ENCODE peak calls at places on chromosome 3, in seven cellular contexts. O is tibial nerve, F is right lobe of liver, J is stomach, R is astrocyte, T is cardiac muscle cell, D is PC-3. C is an unnamed sample.

GRCh38 chr3:40588406-40588805 is 63.6 kb downstream of the ZNF621 start:
- DNase-seq in O (no peak), F (no peak), J (no peak), R (no peak), T (no peak), D (peak; percentile 52), C (no peak)

GRCh38 chr3:79040701-79041100 is 727.1 kb downstream of the ROBO1 start:
- DNase-seq in O (no peak), F (no peak), J (no peak), R (peak; percentile 90), T (no peak), D (peak; percentile 64), C (no peak)

GRCh38 chr3:17872457-17872856 is 130.0 kb upstream of the TBC1D5 start:
- DNase-seq in O (no peak), F (no peak), J (no peak), R (no peak), T (no peak), D (no peak), C (no peak)

GRCh38 chr3:133097214-133097613 is 59.0 kb downstream of the TMEM108 start:
- DNase-seq in O (no peak), F (no peak), J (no peak), R (peak; percentile 86), T (no peak), D (no peak), C (no peak)

GRCh38 chr3:194056731-194057415 is 79.1 kb upstream of the HES1 start:
- DNase-seq in O (no peak), F (no peak), J (no peak), R (no peak), T (no peak), D (peak; percentile 56), C (no peak)

GRCh38 chr3:134526319-134526718 is 40.5 kb downstream of the CEP63 start:
- DNase-seq in O (no peak), F (no peak), J (no peak), R (no peak), T (no peak), D (no peak), C (no peak)

GRCh38 chr3:126638790-126639189 is 16.1 kb downstream of the TXNRD3 start:
- DNase-seq in O (no peak), F (no peak), J (no peak), R (no peak), T (no peak), D (no peak), C (no peak)

GRCh38 chr3:175421897-175422296 is 562.8 kb downstream of the NAALADL2 start:
- DNase-seq in O (no peak), F (no peak), J (no peak), R (no peak), T (no peak), D (no peak), C (no peak)

GRCh38 chr3:38059597-38059996 is 20.6 kb downstream of the DLEC1 start:
- DNase-seq in O (no peak), F (no peak), J (no peak), R (no peak), T (no peak), D (no peak), C (no peak)

GRCh38 chr3:17094551-17094950 is 209.8 kb downstream of the PLCL2 start:
- DNase-seq in O (no peak), F (no peak), J (no peak), R (no peak), T (no peak), D (no peak), C (no peak)

GRCh38 chr3:175716451-175716850 is 857.3 kb downstream of the NAALADL2 start:
- DNase-seq in O (no peak), F (no peak), J (no peak), R (peak; percentile 12), T (no peak), D (no peak), C (no peak)

GRCh38 chr3:16801223-16801622 is 83.5 kb upstream of the PLCL2 start:
- DNase-seq in O (no peak), F (no peak), J (no peak), R (no peak), T (no peak), D (no peak), C (no peak)

GRCh38 chr3:109985942-109986555 is 648.7 kb upstream of the DPPA4 start:
- DNase-seq in O (no peak), F (no peak), J (no peak), R (no peak), T (no peak), D (no peak), C (no peak)

GRCh38 chr3:122794779-122795673 is at the start of gene SLC49A4:
- DNase-seq in O (peak; percentile 39), F (peak; percentile 84), J (peak; percentile 81), R (peak; percentile 42), T (peak; percentile 88), D (peak; percentile 89), C (peak; percentile 92)

GRCh38 chr3:50604628-50605588 is 6.7 kb downstream of the CISH start:
- DNase-seq in O (no peak), F (peak; percentile 93), J (peak; percentile 87), R (no peak), T (no peak), D (no peak), C (peak; percentile 95)

GRCh38 chr3:178485756-178486155 is 50.5 kb upstream of the KCNMB2 start:
- DNase-seq in O (no peak), F (no peak), J (no peak), R (peak; percentile 65), T (no peak), D (peak; percentile 5), C (no peak)

GRCh38 chr3:130341388-130341787 is 4.1 kb upstream of the COL6A5 start:
- DNase-seq in O (no peak), F (no peak), J (no peak), R (peak; percentile 0), T (no peak), D (peak; percentile 3), C (no peak)

GRCh38 chr3:193614430-193614829 is 21.4 kb downstream of the OPA1 start:
- DNase-seq in O (no peak), F (no peak), J (no peak), R (no peak), T (no peak), D (peak; percentile 15), C (no peak)

GRCh38 chr3:10697918-10698317 is 118.1 kb upstream of the SLC6A11 start:
- DNase-seq in O (no peak), F (no peak), J (no peak), R (no peak), T (no peak), D (peak; percentile 11), C (no peak)

GRCh38 chr3:173411288-173412064 is 13.9 kb downstream of the NLGN1 start:
- DNase-seq in O (no peak), F (no peak), J (no peak), R (peak; percentile 38), T (peak; percentile 48), D (peak; percentile 61), C (no peak)

GRCh38 chr3:172125963-172126403 is 86.6 kb downstream of the FNDC3B start:
- DNase-seq in O (no peak), F (no peak), J (peak; percentile 73), R (peak; percentile 72), T (no peak), D (peak; percentile 10), C (no peak)
- TF ChIP-seq CTCF in O (no peak), F (no peak), J (no peak), R (no peak), T (no peak), D (no peak), C (no peak)

DNA sequence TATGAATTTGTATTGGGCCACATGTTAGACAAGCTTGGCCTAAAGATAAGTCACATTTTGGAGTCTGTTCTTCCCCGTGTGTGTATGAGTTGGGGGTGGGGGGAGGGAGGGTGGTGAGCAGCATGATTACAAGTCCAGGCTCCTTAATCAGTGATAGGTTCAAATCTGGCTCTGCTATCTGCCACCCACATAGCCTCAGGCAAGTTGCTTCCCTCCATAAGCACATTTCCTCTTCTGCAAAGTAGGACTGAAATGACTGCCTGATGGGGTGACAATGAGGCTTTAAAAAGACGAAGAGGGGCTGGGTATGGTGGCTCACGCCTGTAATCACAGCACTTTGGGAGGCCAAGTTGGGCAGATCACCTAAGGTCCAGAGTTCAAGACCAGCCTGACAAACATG is 1.0 kb upstream of the SPATA12 start:
- DNase-seq in O (no peak), F (no peak), J (no peak), R (no peak), T (no peak), D (peak; percentile 33), C (no peak)
- H3K27ac ChIP-seq in O (no peak overlapping the region), F (no peak overlapping the region), J (peak overlapping the region; percentile 81), R (no peak overlapping the region), T (no peak overlapping the region), D (peak overlapping the region; percentile 88), C (no peak overlapping the region)

GRCh38 chr3:196195664-196196255 is 15.4 kb downstream of the ZDHHC19 start:
- DNase-seq in O (no peak), F (no peak), J (no peak), R (no peak), T (no peak), D (no peak), C (peak; percentile 71)

GRCh38 chr3:196198081-196198675 is 13.0 kb downstream of the ZDHHC19 start:
- DNase-seq in O (no peak), F (no peak), J (no peak), R (no peak), T (no peak), D (no peak), C (peak; percentile 64)

GRCh38 chr3:196202516-196202970 is 8.7 kb downstream of the ZDHHC19 start:
- DNase-seq in O (no peak), F (no peak), J (no peak), R (peak; percentile 10), T (no peak), D (no peak), C (peak; percentile 84)

GRCh38 chr3:196197524-196197923 is 13.7 kb downstream of the ZDHHC19 start:
- DNase-seq in O (no peak), F (no peak), J (no peak), R (no peak), T (no peak), D (no peak), C (peak; percentile 75)

DNA sequence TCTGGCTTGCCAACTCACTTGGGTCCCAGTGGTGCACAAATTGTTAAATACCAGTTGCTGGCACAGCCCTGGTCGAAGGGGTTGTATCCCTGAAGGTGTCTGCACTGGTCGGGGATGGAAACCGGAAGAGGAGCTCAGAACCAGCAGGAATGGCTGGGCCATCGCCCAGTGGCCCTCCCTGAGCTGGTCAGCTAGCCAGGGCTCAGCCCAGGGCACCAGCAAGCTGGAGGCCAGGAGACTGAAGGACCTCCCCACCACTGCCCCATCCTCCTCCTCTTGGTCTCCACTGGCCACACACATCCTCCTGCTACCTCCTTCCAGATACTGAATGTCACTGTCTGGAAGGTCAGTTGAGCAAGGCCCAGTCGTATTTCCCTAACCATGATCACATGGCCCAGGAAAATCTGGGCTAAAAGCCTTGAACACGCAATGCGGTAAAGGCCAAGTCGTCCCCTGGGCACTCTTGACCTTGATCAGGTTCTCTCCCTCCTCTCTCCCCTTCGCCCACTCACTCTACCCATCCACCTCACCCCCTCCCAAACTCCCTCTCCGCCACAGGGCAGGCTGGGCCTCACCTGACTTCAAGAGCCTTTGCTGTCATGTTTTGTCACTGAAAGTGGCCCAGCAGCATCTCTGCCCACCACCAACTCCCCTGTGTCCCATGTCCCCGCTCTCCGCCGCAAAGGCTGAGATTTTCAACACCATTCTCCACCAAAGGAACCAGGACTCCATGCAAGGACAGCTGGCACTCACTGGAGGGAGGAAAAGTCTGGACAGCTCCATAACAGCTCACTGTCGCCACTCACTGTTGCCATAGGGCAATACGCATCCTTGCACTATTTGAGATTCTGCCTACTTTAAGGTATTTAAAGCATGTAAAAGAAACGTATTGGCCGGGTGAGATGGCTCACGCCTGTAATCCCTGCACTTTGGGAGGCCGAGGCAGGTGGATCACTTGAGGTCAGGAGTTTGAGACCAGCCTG is 12.1 kb downstream of the ZDHHC19 start:
- DNase-seq in O (no peak), F (no peak), J (no peak), R (no peak), T (no peak), D (no peak), C (peak; percentile 52)
- TF ChIP-seq CTCF in O (no peak), F (no peak), J (no peak), R (no peak), T (no peak), D (peak; percentile 44), C (no peak)

GRCh38 chr3:48930590-48930989 is 11.9 kb downstream of the ARIH2 start:
- DNase-seq in O (no peak), F (no peak), J (no peak), R (no peak), T (no peak), D (no peak), C (no peak)
- H3K27ac ChIP-seq in O (no peak overlapping the region), F (no peak overlapping the region), J (no peak overlapping the region), R (no peak overlapping the region), T (no peak overlapping the region), D (no peak overlapping the region), C (no peak overlapping the region)